ENCODE peak calls at places on chromosomes 6 and 20, in ten cellular contexts. W is fibroblast of lung; K is CD4-positive, alpha-beta T cell; V is heart right ventricle; B is foreskin fibroblast; P is HFFc6; A is astrocyte of the cerebellum; X is nephron progenitor cell; T is stomach; Q is endothelial cell. S is an unnamed sample.

GRCh38 chr6:34730006-34730405 is 27.3 kb upstream of the SNRPC start:
- DNase-seq in W (no peak), K (no peak), V (no peak), B (no peak), P (no peak), A (no peak), X (no peak), T (no peak), Q (no peak), S (no peak)

GRCh38 chr6:42045538-42046460 is 4.5 kb upstream of the TAF8 start:
- DNase-seq in W (peak), K (peak), V (peak), B (peak), P (peak), A (peak), X (no peak), T (peak), Q (no peak), S (peak)

GRCh38 chr6:12381587-12381986 is 91.4 kb downstream of the EDN1 start:
- DNase-seq in W (peak), K (no peak), V (no peak), B (no peak), P (peak), A (no peak), X (no peak), T (no peak), Q (no peak), S (no peak)

GRCh38 chr20:20503788-20504528 is 136.1 kb downstream of the INSM1 start:
- DNase-seq in W (no peak), K (no peak), V (no peak), B (no peak), P (no peak), A (no peak), X (no peak), T (no peak), Q (no peak), S (no peak)

GRCh38 chr6:102736941-102737368 is 1343.4 kb downstream of the GRIK2 start:
- DNase-seq in W (peak), K (no peak), V (no peak), B (peak), P (peak), A (peak), X (no peak), T (no peak), Q (no peak), S (no peak)

GRCh38 chr6:10567256-10568041 is 46.3 kb downstream of the GCNT2 start:
- DNase-seq in W (no peak), K (no peak), V (no peak), B (no peak), P (no peak), A (no peak), X (no peak), T (no peak), Q (no peak), S (no peak)

GRCh38 chr20:1718604-1719384 is 61.2 kb upstream of the SIRPG start:
- DNase-seq in W (peak), K (no peak), V (no peak), B (peak), P (peak), A (peak), X (no peak), T (no peak), Q (no peak), S (no peak)

GRCh38 chr6:132140150-132140549 is 189.0 kb upstream of the CCN2 start:
- DNase-seq in W (no peak), K (no peak), V (no peak), B (no peak), P (no peak), A (no peak), X (no peak), T (no peak), Q (no peak), S (no peak)

DNA sequence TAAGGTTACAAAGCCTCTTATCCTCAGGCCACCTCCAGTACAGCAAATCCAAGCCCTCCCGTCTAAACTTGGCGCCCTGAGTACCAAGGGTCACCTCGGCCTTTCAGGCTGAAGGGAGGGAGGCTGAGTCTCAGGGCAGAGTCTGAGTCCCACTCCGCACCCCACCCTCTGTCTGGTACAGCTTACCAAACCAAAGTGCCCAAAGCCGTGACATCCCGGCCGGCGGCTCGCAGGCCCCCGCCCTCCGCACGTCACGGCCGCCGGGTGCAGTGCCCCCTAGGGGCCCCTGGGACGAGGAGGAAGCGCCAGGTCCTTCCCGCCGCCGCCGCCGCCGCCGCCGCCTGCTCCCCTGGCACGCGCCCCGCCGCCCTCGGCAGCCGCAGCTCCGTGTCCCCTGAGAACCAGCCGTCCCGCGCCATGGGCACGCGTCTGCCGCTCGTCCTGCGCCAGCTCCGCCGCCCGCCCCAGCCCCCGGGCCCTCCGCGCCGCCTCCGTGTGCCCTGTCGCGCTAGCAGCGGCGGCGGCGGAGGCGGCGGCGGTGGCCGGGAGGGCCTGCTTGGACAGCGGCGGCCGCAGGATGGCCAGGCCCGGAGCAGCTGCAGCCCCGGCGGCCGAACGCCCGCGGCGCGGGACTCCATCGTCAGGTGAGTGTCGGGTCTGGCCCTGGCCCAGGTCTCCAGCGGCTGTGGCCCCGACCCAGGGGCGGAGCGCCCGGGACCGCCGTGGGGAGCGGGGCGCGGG is at the start of gene MTHFD1L:
- DNase-seq in W (peak), K (peak), V (peak), B (peak), P (peak), A (no peak), X (peak), T (peak), Q (peak), S (peak)
- TF ChIP-seq CTCF in W (peak), K (peak), V (peak), B (peak), P (peak), A (peak), X (peak), T (peak), Q (peak), S (peak)

DNA sequence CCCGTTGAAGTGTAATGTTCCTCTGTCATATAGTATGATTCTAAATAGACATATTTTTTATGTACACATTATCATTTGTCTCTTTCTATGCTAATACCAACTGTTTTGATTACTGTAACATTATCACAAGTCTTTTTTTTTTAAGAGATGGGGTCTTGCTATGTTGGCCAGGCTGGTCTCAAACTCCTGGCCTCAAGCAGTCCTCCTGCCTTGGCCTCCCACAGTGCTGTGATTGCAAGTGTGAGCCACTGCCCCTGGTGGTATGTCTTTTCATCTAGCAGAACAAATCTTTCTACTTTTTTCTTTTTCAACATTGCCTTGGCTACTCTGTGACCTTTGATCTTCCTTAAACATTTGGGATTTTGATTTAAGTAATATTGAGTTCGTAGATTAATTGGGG is 57.7 kb downstream of the SLX4IP start:
- DNase-seq in W (no peak), K (no peak), V (no peak), B (no peak), P (no peak), A (no peak), X (no peak), T (no peak), Q (no peak), S (no peak)
- TF ChIP-seq CTCF in W (no peak), K (no peak), V (no peak), B (no peak), P (peak), A (no peak), X (no peak), T (no peak), Q (no peak), S (no peak)

GRCh38 chr6:128932061-128932460 is 49.1 kb downstream of the LAMA2 start:
- DNase-seq in W (no peak), K (no peak), V (no peak), B (peak), P (peak), A (no peak), X (no peak), T (no peak), Q (no peak), S (no peak)

DNA sequence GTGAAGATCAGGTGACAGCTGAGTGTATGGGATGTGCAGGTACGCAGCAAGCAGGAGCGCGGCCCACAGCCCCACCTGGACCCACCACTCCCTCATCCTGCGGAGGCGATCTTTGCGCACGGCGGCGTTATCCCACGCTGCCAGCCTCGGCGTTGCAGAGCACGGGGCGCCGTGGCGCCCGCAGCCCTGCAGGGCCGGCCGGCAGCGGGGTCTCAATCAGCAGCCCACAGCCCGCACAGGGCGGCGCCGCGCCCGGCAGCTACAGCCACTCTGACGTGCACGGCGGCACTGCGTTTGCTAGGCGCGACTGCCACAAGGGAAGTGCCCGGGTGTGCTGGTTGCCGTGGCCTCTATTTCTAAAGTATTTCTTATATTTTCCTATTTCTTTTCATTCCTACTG is 46.9 kb downstream of the LAMA2 start:
- DNase-seq in W (no peak), K (no peak), V (no peak), B (no peak), P (no peak), A (no peak), X (no peak), T (no peak), Q (no peak), S (no peak)
- TF ChIP-seq CTCF in W (no peak), K (no peak), V (no peak), B (no peak), P (no peak), A (no peak), X (no peak), T (no peak), Q (no peak), S (no peak)

GRCh38 chr6:46378882-46379405 is 112.3 kb downstream of the RCAN2 start:
- DNase-seq in W (no peak), K (no peak), V (no peak), B (no peak), P (no peak), A (no peak), X (no peak), T (no peak), Q (no peak), S (no peak)

GRCh38 chr6:46380152-46380807 is 111.0 kb downstream of the RCAN2 start:
- DNase-seq in W (no peak), K (no peak), V (no peak), B (no peak), P (no peak), A (no peak), X (no peak), T (no peak), Q (no peak), S (no peak)

GRCh38 chr6:46378161-46378881 is 112.9 kb downstream of the RCAN2 start:
- DNase-seq in W (no peak), K (no peak), V (no peak), B (no peak), P (no peak), A (no peak), X (no peak), T (no peak), Q (no peak), S (no peak)

GRCh38 chr6:46381057-46381456 is 110.2 kb downstream of the RCAN2 start:
- DNase-seq in W (no peak), K (no peak), V (no peak), B (no peak), P (no peak), A (no peak), X (no peak), T (no peak), Q (no peak), S (no peak)

GRCh38 chr6:46381579-46381978 is 109.7 kb downstream of the RCAN2 start:
- DNase-seq in W (no peak), K (no peak), V (no peak), B (no peak), P (no peak), A (no peak), X (no peak), T (no peak), Q (no peak), S (no peak)
- TF ChIP-seq CTCF in W (no peak), K (no peak), V (no peak), B (no peak), P (no peak), A (no peak), X (no peak), T (no peak), Q (no peak), S (no peak)

GRCh38 chr6:151592449-151593169 is 98.8 kb downstream of the CCDC170 start:
- DNase-seq in W (no peak), K (no peak), V (no peak), B (no peak), P (no peak), A (no peak), X (no peak), T (no peak), Q (no peak), S (no peak)

GRCh38 chr6:151590742-151591141 is 96.9 kb downstream of the CCDC170 start:
- DNase-seq in W (no peak), K (no peak), V (no peak), B (no peak), P (no peak), A (no peak), X (no peak), T (no peak), Q (no peak), S (no peak)

DNA sequence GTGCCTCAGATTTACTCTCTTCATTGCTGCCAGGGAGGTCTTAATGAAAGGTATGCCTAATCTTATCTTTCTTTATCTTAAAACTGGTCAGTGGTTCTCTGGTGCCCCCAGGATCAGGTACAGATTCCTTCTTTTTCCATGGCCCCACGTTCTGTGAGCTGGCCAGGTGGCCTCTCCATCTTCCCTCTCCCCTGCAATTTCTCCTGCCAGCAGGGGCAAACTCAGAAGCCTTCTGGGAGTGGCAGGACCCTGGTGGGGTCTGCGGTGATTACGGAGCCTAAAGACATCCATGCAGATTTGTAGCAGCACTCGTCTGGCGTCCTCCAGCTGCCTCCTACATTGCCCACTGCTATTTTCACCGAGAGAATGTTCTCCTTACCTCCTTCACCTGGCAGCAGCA is 95.8 kb downstream of the CCDC170 start:
- DNase-seq in W (no peak), K (no peak), V (no peak), B (no peak), P (no peak), A (no peak), X (no peak), T (no peak), Q (no peak), S (no peak)
- TF ChIP-seq CTCF in W (no peak), K (no peak), V (no peak), B (no peak), P (no peak), A (no peak), X (no peak), T (no peak), Q (no peak), S (no peak)

GRCh38 chr6:161056451-161056850 is 64.9 kb downstream of the MAP3K4 start:
- DNase-seq in W (no peak), K (no peak), V (no peak), B (no peak), P (no peak), A (no peak), X (no peak), T (no peak), Q (no peak), S (no peak)

GRCh38 chr6:161061576-161061975 is 70.0 kb downstream of the MAP3K4 start:
- DNase-seq in W (no peak), K (no peak), V (no peak), B (no peak), P (no peak), A (no peak), X (no peak), T (no peak), Q (no peak), S (no peak)

GRCh38 chr6:161057103-161058091 is 65.8 kb downstream of the MAP3K4 start:
- DNase-seq in W (no peak), K (no peak), V (no peak), B (no peak), P (no peak), A (no peak), X (no peak), T (no peak), Q (no peak), S (no peak)

GRCh38 chr6:161054876-161055275 is 63.3 kb downstream of the MAP3K4 start:
- DNase-seq in W (no peak), K (no peak), V (no peak), B (no peak), P (no peak), A (no peak), X (no peak), T (no peak), Q (no peak), S (no peak)

DNA sequence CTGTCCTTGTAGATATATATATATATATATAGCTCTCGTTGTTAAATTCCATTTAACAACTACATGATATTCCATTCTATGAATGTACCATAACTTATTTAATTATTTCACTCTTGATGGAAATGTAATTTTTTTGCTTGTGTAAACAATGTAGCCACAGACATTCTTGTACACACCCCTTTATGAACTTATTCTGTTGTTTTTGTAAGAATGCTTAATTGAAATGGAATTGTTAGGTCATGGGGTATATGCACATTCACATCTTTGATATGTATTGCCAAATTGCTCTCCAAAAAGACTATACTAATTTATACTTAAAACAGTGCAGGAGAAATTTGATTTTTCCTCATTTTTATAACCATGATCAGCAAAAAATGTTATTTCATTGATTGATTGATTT is 67.2 kb downstream of the MAP3K4 start:
- DNase-seq in W (peak), K (no peak), V (no peak), B (no peak), P (no peak), A (no peak), X (no peak), T (no peak), Q (no peak), S (no peak)
- TF ChIP-seq CTCF in W (no peak), K (no peak), V (no peak), B (no peak), P (no peak), A (no peak), X (no peak), T (no peak), Q (no peak), S (no peak)

DNA sequence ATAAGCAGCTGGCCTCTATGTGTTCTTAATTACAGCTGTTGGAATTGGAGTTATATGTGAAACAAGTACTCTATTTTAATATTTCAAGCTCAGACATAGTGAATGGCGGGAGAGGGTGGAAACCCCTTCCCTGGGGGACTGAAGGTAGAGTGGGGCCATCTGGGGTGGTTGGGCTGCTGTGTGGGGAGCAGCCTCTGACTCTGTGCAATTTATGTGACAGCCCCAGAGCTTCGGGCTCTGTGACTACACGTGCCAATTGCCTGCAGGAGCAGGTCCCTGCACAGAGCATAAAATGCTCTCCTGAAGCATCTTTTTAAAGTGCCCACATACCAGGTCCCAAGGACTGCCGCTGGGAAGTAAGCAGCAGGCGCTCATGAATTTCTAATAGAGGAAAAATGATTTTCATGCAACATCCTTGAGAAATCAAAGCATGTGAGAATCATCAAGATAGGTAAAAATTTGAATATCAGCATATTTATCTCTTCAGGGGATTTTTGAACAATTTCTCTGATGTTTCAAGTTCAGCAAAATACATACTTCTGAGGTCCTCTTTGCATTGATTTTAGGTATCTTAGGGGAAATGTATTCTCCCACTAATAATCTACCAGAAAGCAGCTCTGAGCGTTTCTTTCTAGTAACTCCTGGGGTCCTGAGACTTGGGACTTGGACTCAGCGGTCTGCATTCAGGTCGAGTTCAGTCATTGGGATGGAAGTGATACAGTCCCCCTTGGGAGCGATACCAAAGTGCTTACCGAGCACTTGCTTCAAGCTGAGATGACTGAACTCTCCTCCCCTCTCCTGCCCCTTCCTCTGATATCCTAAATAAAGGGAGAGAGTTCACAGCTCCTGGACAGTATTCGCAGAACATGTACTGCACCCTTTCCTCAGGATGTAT is 40.0 kb downstream of the ALDH8A1 start:
- DNase-seq in W (peak), K (no peak), V (no peak), B (no peak), P (no peak), A (no peak), X (no peak), T (no peak), Q (no peak), S (no peak)
- TF ChIP-seq CTCF in W (no peak), K (no peak), V (no peak), B (no peak), P (no peak), A (no peak), X (no peak), T (no peak), Q (no peak), S (no peak)

DNA sequence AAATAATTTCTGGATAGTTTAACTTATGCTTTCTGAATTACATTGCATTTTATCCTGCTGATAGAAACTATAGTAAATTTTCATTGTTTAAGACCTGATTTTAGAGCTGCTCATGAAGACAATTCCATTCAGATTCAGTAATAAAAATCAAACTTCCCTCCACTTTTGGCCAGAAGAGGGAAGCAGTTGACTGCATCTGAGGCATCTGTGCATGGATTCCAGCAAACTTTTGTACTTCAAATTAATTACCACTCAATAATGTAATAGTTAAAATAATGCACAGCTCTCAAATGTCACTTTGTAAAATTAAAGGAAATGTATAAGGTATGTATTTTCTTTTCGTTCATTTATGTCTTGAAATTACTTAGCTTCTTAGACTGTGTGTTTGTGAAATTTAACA is 64.2 kb upstream of the SLC35B3 start:
- DNase-seq in W (no peak), K (no peak), V (no peak), B (peak), P (no peak), A (no peak), X (peak), T (no peak), Q (peak), S (no peak)
- TF ChIP-seq CTCF in W (peak), K (no peak), V (peak), B (no peak), P (peak), A (peak), X (peak), T (peak), Q (no peak), S (no peak)

S was measured in CD14-positive monocyte.